ENCODE peak calls at places on chromosomes 12 and 14, in seven cellular contexts. J is astrocyte, Z is fibroblast of lung, S is BE2C, Y is IMR-90, M is lower lobe of right lung, H is right atrium auricular region. F is an unnamed sample. For H3K36me3, the result is how much of the 10 kb centered on the place peaks cover.

GRCh38 chr12:44227601-44228000 is 391.7 kb downstream of the TMEM117 start:
- DNase-seq in M (no peak), Z (no peak), S (no peak), Y (peak), H (no peak), J (no peak), F (no peak)

GRCh38 chr14:68685419-68686211 is 107.3 kb downstream of the ZFP36L1 start:
- DNase-seq in Y (peak), H (no peak), Z (peak), M (no peak), S (no peak), J (peak), F (no peak)

GRCh38 chr12:220946-221550 is 7.1 kb upstream of the SLC6A12 start:
- DNase-seq in Y (no peak), M (no peak), J (no peak), Z (no peak), H (no peak), S (no peak), F (no peak)

GRCh38 chr14:104458845-104459244 is 120.7 kb upstream of the C14orf180 start:
- DNase-seq in M (no peak), Z (no peak), J (no peak), S (no peak), H (peak), Y (no peak), F (no peak)

GRCh38 chr14:101882141-101882935 is 82.0 kb upstream of the DYNC1H1 start:
- DNase-seq in Z (no peak), H (no peak), M (no peak), S (no peak), Y (no peak), J (no peak), F (no peak)

GRCh38 chr12:130752692-130753230 is 36.7 kb upstream of the RIMBP2 start:
- DNase-seq in H (no peak), Y (no peak), J (no peak), S (peak), Z (no peak), M (no peak), F (no peak)

GRCh38 chr12:12992418-12993175 is 7.5 kb downstream of the HEBP1 start:
- DNase-seq in H (peak), Z (peak), J (peak), Y (peak), S (no peak), M (peak), F (peak)

GRCh38 chr12:24172031-24172772 is 222.7 kb upstream of the SOX5 start:
- DNase-seq in Y (no peak), M (no peak), J (no peak), H (no peak), Z (no peak), S (no peak), F (peak)

GRCh38 chr12:124979568-124979967 is 9.4 kb downstream of the DHX37 start:
- DNase-seq in M (no peak), S (no peak), J (no peak), Y (no peak), Z (no peak), H (no peak), F (no peak)

GRCh38 chr12:61029516-61029915 is 1230.7 kb upstream of the USP15 start:
- DNase-seq in Y (no peak), Z (no peak), H (no peak), J (no peak), M (no peak), S (no peak), F (no peak)

GRCh38 chr14:61475316-61475715 is 153.9 kb downstream of the PRKCH start:
- DNase-seq in Z (peak), S (no peak), M (no peak), H (no peak), J (peak), Y (peak), F (no peak)

GRCh38 chr12:124927325-124928094 is 13.1 kb upstream of the UBC start:
- DNase-seq in J (peak), M (peak), Y (peak), H (peak), Z (peak), S (peak), F (peak)

GRCh38 chr12:24915501-24915900 is 33.4 kb downstream of the BCAT1 start:
- DNase-seq in H (no peak), Y (no peak), M (no peak), S (no peak), Z (no peak), J (no peak), F (no peak)

GRCh38 chr14:102071283-102071998 is 15.4 kb downstream of the HSP90AA1 start:
- DNase-seq in Z (peak), Y (peak), H (no peak), J (peak), M (no peak), S (no peak), F (no peak)

GRCh38 chr12:28830491-28830890 is 318.6 kb upstream of the FAR2 start:
- DNase-seq in S (no peak), M (no peak), Y (no peak), J (no peak), Z (no peak), H (no peak), F (no peak)

GRCh38 chr14:97705976-97706375 is 908.8 kb downstream of the VRK1 start:
- DNase-seq in S (no peak), H (no peak), Y (no peak), Z (no peak), J (no peak), M (no peak), F (no peak)

GRCh38 chr14:99042376-99043257 is 229.4 kb downstream of the BCL11B start:
- DNase-seq in Y (no peak), H (no peak), J (no peak), M (no peak), Z (no peak), S (no peak), F (no peak)

GRCh38 chr12:87667378-87667777 is 361.8 kb downstream of the C12orf50 start:
- DNase-seq in Y (peak), H (no peak), M (no peak), Z (peak), J (peak), S (no peak), F (no peak)

GRCh38 chr12:14892726-14893442 is 7.2 kb upstream of the MGP start:
- DNase-seq in M (no peak), Z (no peak), J (no peak), H (peak), Y (peak), S (peak), F (no peak)

GRCh38 chr12:59149995-59150642 is 229.8 kb upstream of the LRIG3 start:
- DNase-seq in J (peak), H (no peak), Z (peak), M (no peak), Y (peak), S (peak), F (no peak)

GRCh38 chr14:100012478-100012925 is 52.7 kb upstream of the EVL start:
- DNase-seq in J (peak), S (peak), Y (peak), M (no peak), Z (peak), H (no peak), F (no peak)

GRCh38 chr14:80606347-80606772 is 335.2 kb downstream of the CEP128 start:
- DNase-seq in Y (no peak), H (no peak), Z (no peak), M (no peak), J (no peak), S (no peak), F (no peak)

GRCh38 chr14:24057271-24057670 is 5.5 kb downstream of the CARMIL3 start:
- DNase-seq in Z (no peak), J (no peak), Y (no peak), S (no peak), H (no peak), M (no peak), F (no peak)

GRCh38 chr12:46359667-46360280 is 12.8 kb downstream of the SLC38A2 start:
- DNase-seq in S (no peak), Y (no peak), J (no peak), M (no peak), Z (no peak), H (no peak), F (no peak)

GRCh38 chr12:92029136-92029535 is 116.5 kb downstream of the BTG1 start:
- DNase-seq in M (no peak), J (no peak), Y (no peak), H (no peak), Z (no peak), S (no peak), F (no peak)

GRCh38 chr14:65229431-65230286 is 127.3 kb upstream of the MAX start:
- DNase-seq in S (peak), H (no peak), Z (peak), M (peak), Y (no peak), J (peak), F (no peak)

GRCh38 chr12:62301799-62302133 is 41.6 kb downstream of the USP15 start:
- DNase-seq in J (no peak), H (no peak), S (no peak), M (no peak), Y (no peak), Z (no peak), F (no peak)

GRCh38 chr12:105423921-105424320 is 93.4 kb downstream of the C12orf75 start:
- DNase-seq in H (no peak), S (no peak), Z (no peak), J (no peak), M (no peak), Y (no peak), F (no peak)

GRCh38 chr14:32657081-32657480 is 281.6 kb upstream of the NPAS3 start:
- DNase-seq in S (no peak), Z (peak), H (peak), J (peak), Y (peak), M (peak), F (peak)

GRCh38 chr12:21453312-21453852 is 15.9 kb downstream of the PYROXD1 start:
- DNase-seq in Y (no peak), Z (no peak), M (no peak), J (no peak), H (no peak), S (no peak), F (no peak)
- H3K36me3 ChIP-seq in Y (under half), Z (under half), M (half or more), J (under half), H (under half), S (under half), F (half or more)

GRCh38 chr12:48771588-48772112 is 17.2 kb downstream of the ADCY6 start:
- DNase-seq in Z (no peak), J (no peak), Y (no peak), H (no peak), M (no peak), S (no peak), F (no peak)

GRCh38 chr12:48768147-48768546 is 20.7 kb downstream of the ADCY6 start:
- DNase-seq in Z (no peak), J (no peak), M (no peak), S (no peak), Y (no peak), H (no peak), F (no peak)

GRCh38 chr12:48773686-48774085 is 15.2 kb downstream of the ADCY6 start:
- DNase-seq in H (no peak), M (no peak), J (no peak), S (no peak), Z (no peak), Y (no peak), F (no peak)

GRCh38 chr12:48768736-48769135 is 20.2 kb downstream of the ADCY6 start:
- DNase-seq in Y (no peak), M (no peak), H (no peak), S (no peak), Z (no peak), J (no peak), F (no peak)

DNA sequence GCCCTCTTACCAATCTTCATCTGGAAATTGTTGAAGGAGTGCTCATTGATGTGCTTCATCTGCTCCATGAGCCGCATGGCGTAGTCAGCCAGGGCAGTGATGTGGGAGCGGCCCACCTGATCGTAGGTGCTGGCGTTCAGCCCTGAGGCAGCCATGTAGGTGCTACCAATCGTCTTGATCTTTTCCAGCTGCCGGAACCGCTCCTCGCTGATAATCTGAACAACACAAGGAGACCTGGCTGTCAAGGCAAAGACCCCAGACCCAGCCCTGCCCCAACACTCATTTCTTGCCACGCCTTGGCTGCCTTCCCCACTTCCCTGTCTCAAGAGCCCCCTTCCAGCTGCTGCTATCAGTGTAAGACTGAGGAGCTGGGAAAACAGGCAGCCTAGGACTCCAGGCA is 18.1 kb downstream of the ADCY6 start:
- DNase-seq in J (no peak), S (no peak), Z (no peak), M (no peak), Y (no peak), H (no peak), F (no peak)
- H3K36me3 ChIP-seq in J (under half), S (under half), Z (under half), M (half or more), Y (half or more), H (half or more), F (under half)

DNA sequence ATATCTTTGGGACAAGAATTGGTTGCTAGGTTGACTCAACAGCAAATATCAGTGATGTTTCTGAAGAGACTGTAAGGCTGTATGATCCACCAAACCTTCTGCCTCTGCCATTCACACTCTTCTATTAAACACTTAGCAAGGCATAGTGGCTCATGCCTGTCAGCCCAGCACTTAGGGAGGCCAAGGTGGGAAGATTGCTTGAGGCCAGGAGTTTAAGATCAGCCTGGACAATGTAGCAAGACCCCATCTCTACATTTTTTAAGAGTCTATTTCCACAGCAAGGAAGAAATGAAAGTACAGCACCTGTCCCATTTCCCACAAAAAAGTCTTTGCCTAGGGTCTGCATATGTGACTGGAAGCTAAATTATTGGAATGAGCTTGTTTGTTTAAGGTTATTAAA is 7.8 kb downstream of the ARG2 start:
- DNase-seq in M (no peak), H (no peak), J (no peak), S (no peak), Z (no peak), Y (no peak), F (no peak)
- H3K36me3 ChIP-seq in M (under half), H (under half), J (under half), S (under half), Z (under half), Y (under half), F (under half)

GRCh38 chr12:89622115-89622514 is 86.5 kb downstream of the ATP2B1 start:
- DNase-seq in J (no peak), Y (peak), S (no peak), H (no peak), M (no peak), Z (no peak), F (no peak)

GRCh38 chr12:89618113-89618862 is 90.3 kb downstream of the ATP2B1 start:
- DNase-seq in S (no peak), M (no peak), H (no peak), Z (peak), J (no peak), Y (no peak), F (no peak)

GRCh38 chr12:89619764-89620163 is 88.9 kb downstream of the ATP2B1 start:
- DNase-seq in H (no peak), S (no peak), M (no peak), Z (no peak), J (no peak), Y (no peak), F (no peak)

GRCh38 chr12:89621511-89621910 is 87.1 kb downstream of the ATP2B1 start:
- DNase-seq in Y (no peak), J (no peak), S (no peak), Z (peak), M (no peak), H (no peak), F (no peak)
- H3K36me3 ChIP-seq in Y (under half), J (under half), S (under half), Z (under half), M (under half), H (under half), F (under half)

GRCh38 chr12:56256326-56256960 is 1.7 kb downstream of the ANKRD52 start:
- DNase-seq in M (no peak), S (no peak), J (peak), Z (peak), Y (peak), H (no peak), F (peak)
- H3K36me3 ChIP-seq in M (half or more), S (under half), J (under half), Z (under half), Y (half or more), H (half or more), F (half or more)

DNA sequence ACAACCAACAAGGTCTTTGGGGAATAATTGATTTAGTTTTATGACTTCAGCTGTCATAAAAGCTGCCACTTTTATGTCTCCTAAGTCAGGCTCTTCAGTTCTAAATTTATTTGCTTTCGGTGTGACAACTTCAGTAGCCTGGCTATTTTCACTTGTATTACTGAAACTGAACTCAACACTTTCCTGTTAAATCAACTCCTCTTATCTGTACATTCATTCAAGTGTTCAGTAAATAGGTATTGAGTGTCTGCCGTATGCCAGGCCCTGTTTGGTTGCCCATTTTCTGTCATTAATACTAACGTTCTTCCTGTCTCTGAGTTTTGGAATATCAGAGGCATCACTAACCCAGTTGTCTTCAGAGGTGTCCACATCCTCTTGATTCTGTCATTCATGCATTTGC is 7.5 kb downstream of the UTP20 start:
- DNase-seq in M (no peak), S (no peak), Y (no peak), J (no peak), H (no peak), Z (no peak), F (no peak)
- H3K36me3 ChIP-seq in M (half or more), S (half or more), Y (under half), J (under half), H (under half), Z (under half), F (under half)

DNA sequence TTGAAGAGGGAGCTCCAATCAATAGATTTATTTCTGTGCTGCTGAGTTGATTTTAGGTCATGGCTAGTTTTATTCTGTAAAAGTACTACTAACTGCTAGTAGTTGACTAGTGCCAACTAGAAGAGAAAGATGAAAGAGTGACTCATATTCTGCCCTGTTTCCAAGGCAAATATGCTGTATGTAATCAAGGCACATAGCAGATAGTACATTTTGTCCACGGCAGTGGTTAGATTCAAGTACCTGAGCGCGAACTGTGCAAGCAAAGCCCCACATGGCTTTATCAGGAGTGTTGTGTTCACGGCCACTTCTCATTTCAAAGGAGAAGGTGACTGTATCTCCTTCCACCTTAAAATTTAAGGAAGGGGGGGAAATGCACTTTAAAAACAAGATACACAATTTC is 126.8 kb downstream of the TRAFD1 start:
- DNase-seq in H (no peak), Y (peak), S (no peak), J (peak), Z (peak), M (peak), F (no peak)
- H3K36me3 ChIP-seq in H (under half), Y (under half), S (under half), J (under half), Z (under half), M (half or more), F (under half)

DNA sequence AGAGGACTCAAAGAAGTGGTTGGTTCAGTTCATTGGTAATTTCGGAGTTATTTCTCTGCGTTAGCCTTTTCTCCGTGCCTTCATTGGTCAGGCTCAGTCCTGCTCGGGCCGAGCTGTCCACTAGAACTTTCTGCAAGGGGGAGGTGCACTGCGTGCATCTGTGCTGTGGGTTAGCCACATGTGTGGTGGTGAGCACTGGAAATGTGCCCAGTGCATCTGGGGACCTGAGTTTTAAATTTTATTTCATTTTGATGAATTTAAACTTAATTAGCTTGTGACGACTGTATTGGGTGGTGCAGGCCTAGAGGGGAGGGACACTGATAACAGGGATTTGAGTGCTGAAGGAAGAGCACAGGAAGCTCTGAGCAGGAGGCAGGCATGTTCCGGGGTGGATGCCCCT is 24.5 kb downstream of the SETD1B start:
- DNase-seq in M (no peak), Z (no peak), S (no peak), Y (no peak), J (no peak), H (no peak), F (no peak)
- H3K36me3 ChIP-seq in M (half or more), Z (under half), S (half or more), Y (half or more), J (under half), H (half or more), F (under half)

DNA sequence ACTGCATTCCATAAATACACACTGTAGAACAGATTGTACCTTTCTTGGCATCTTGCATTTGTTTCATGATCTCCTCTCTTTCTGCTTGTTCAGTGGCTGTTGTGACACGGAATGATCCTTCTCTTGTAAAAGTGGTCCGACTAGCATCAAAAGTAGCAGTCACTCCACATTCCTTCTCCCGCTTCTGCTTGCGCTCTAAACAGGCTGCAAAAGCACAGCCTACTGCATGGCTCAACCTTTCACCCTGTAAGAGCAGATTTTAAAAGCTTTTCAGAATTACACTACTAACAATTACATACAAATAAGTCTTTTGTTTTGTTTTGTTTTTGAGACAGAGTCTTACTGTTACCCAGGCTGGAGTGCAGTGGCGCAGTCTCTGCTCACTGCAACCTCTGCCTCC is 49.8 kb downstream of the PAPLN start:
- DNase-seq in H (no peak), J (no peak), Z (no peak), M (no peak), S (no peak), Y (no peak), F (no peak)
- H3K36me3 ChIP-seq in H (half or more), J (under half), Z (under half), M (half or more), S (half or more), Y (under half), F (under half)

F was measured in MG63.